ENCODE peak calls at places on chromosomes 6 and 20, in five cellular contexts. E, D, C, G and Q are unnamed samples.

GRCh38 chr6:71298459-71298858 is 9.8 kb downstream of the OGFRL1 start:
- DNase-seq in D (no peak), E (no peak), G (no peak), C (no peak), Q (no peak)

GRCh38 chr20:21510414-21510971 is 3.4 kb downstream of the NKX2-2 start:
- DNase-seq in G (no peak), E (no peak), C (no peak), D (no peak), Q (no peak)

GRCh38 chr6:44262467-44263356 is 2.6 kb downstream of the NFKBIE start:
- DNase-seq in E (no peak), D (no peak), G (no peak), C (no peak), Q (no peak)

GRCh38 chr20:38961530-38962043 is 557 bp upstream of the DHX35 start:
- DNase-seq in D (no peak), C (peak; percentile 36), G (no peak), E (no peak), Q (no peak)

GRCh38 chr20:40317156-40317790 is 371.8 kb downstream of the MAFB start:
- DNase-seq in G (no peak), D (no peak), C (no peak), E (no peak), Q (no peak)

GRCh38 chr6:110270166-110270565 is 88.0 kb downstream of the METTL24 start:
- DNase-seq in E (no peak), G (no peak), C (no peak), D (no peak), Q (no peak)

GRCh38 chr20:33415948-33416347 is 14.6 kb upstream of the CDK5RAP1 start:
- DNase-seq in E (no peak), G (no peak), C (no peak), D (no peak), Q (no peak)

GRCh38 chr6:12324096-12324495 is 33.9 kb downstream of the EDN1 start:
- DNase-seq in C (no peak), E (no peak), D (no peak), G (peak; percentile 76), Q (no peak)

GRCh38 chr20:37318046-37318445 is 27.9 kb upstream of the SRC start:
- DNase-seq in G (no peak), C (no peak), D (no peak), E (no peak), Q (no peak)

GRCh38 chr20:25295386-25296093 is 47.7 kb downstream of the PYGB start:
- DNase-seq in E (peak; percentile 68), D (no peak), C (no peak), G (no peak), Q (no peak)

GRCh38 chr6:108895591-108895990 is 47.4 kb downstream of the ARMC2 start:
- DNase-seq in D (no peak), E (no peak), G (no peak), C (no peak), Q (no peak)

GRCh38 chr6:44062771-44063560 is 64.3 kb downstream of the MRPL14 start:
- DNase-seq in G (no peak), D (no peak), C (peak; percentile 28), E (no peak), Q (no peak)

GRCh38 chr20:32528291-32528891 is 56.7 kb downstream of the NOL4L start:
- DNase-seq in E (peak; percentile 64), C (peak; percentile 38), D (no peak), G (no peak), Q (no peak)

GRCh38 chr20:37276494-37277252 is 12.8 kb upstream of the MANBAL start:
- DNase-seq in C (no peak), D (peak; percentile 85), G (peak; percentile 60), E (peak; percentile 37), Q (peak; percentile 66)

GRCh38 chr6:10071631-10072220 is 343.1 kb downstream of the TFAP2A start:
- DNase-seq in C (no peak), G (no peak), D (no peak), E (no peak), Q (no peak)

GRCh38 chr6:137881522-137881886 is 14.4 kb downstream of the TNFAIP3 start:
- DNase-seq in D (no peak), G (no peak), E (no peak), C (no peak), Q (no peak)

GRCh38 chr20:42572320-42573016 is 617.2 kb downstream of the PTPRT start:
- DNase-seq in C (no peak), G (no peak), D (no peak), E (no peak), Q (no peak)

GRCh38 chr6:71466362-71466761 is 177.8 kb downstream of the OGFRL1 start:
- DNase-seq in C (no peak), G (no peak), E (no peak), D (no peak), Q (no peak)

GRCh38 chr6:111984516-111985201 is 69.2 kb upstream of the CCN6 start:
- DNase-seq in E (no peak), G (no peak), C (no peak), D (no peak), Q (no peak)

GRCh38 chr6:26163733-26164505 is 76.7 kb downstream of the HFE start:
- DNase-seq in E (no peak), C (no peak), D (no peak), G (no peak), Q (no peak)

GRCh38 chr6:148557796-148558457 is 188.9 kb upstream of the UST start:
- DNase-seq in D (no peak), E (no peak), C (no peak), G (no peak), Q (no peak)

GRCh38 chr20:46316984-46317684 is 8.8 kb upstream of the CDH22 start:
- DNase-seq in E (no peak), C (no peak), D (no peak), G (no peak), Q (no peak)

GRCh38 chr20:17648306-17648646 is 33.8 kb downstream of the RRBP1 start:
- DNase-seq in D (no peak), C (no peak), G (no peak), E (peak; percentile 36), Q (no peak)

GRCh38 chr6:137819740-137820139 is 47.3 kb upstream of the TNFAIP3 start:
- DNase-seq in D (no peak), C (no peak), G (no peak), E (no peak), Q (no peak)

GRCh38 chr6:111952821-111953535 is 79.7 kb upstream of the FYN start:
- DNase-seq in D (no peak), C (no peak), G (no peak), E (no peak), Q (peak; percentile 21)

GRCh38 chr20:35572838-35573237 is 31.0 kb downstream of the ERGIC3 start:
- DNase-seq in D (no peak), C (no peak), G (no peak), E (no peak), Q (no peak)

GRCh38 chr6:116072368-116072767 is 11.7 kb upstream of the FRK start:
- DNase-seq in C (no peak), E (no peak), G (no peak), D (no peak), Q (no peak)

GRCh38 chr6:105178110-105178509 is 1.7 kb downstream of the POPDC3 start:
- DNase-seq in G (peak; percentile 79), D (no peak), C (no peak), E (no peak), Q (peak; percentile 88)

GRCh38 chr6:132675002-132675401 is 16.0 kb upstream of the TAAR1 start:
- DNase-seq in G (no peak), E (no peak), C (no peak), D (no peak), Q (no peak)

GRCh38 chr20:24160563-24161355 is 172.2 kb upstream of the GGTLC1 start:
- DNase-seq in G (peak; percentile 75), E (peak; percentile 38), C (no peak), D (peak; percentile 55), Q (peak; percentile 3)